ENCODE peak calls at places on chromosomes 12 and 14, in six cellular contexts. N, Y, F, R, V and P are unnamed samples.

GRCh38 chr14:64706552-64707193 is 2.4 kb downstream of the PLEKHG3 start:
- DNase-seq in N (no peak), Y (no peak), F (peak; percentile 43), R (no peak), V (peak; percentile 46), P (no peak)

GRCh38 chr12:123773375-123773774 is 11.3 kb downstream of the DNAH10 start:
- DNase-seq in N (no peak), Y (no peak), F (no peak), R (no peak), V (no peak), P (no peak)

GRCh38 chr14:60722163-60722835 is 1.9 kb downstream of the SIX4 start:
- DNase-seq in N (peak; percentile 80), Y (no peak), F (peak; percentile 48), R (peak; percentile 65), V (peak; percentile 17), P (no peak)

GRCh38 chr12:12441891-12442461 is 85.1 kb downstream of the BORCS5 start:
- DNase-seq in N (no peak), Y (no peak), F (no peak), R (no peak), V (no peak), P (peak; percentile 74)

GRCh38 chr14:68042591-68043210 is 223.1 kb downstream of the RAD51B start:
- DNase-seq in N (no peak), Y (no peak), F (peak; percentile 56), R (no peak), V (no peak), P (no peak)

GRCh38 chr14:94601961-94602391 is 10.2 kb upstream of the SERPINA3 start:
- DNase-seq in N (peak; percentile 96), Y (peak; percentile 75), F (peak; percentile 75), R (no peak), V (peak; percentile 86), P (no peak)

GRCh38 chr14:20836668-20837338 is 34.2 kb upstream of the RNASE1 start:
- DNase-seq in N (peak; percentile 65), Y (no peak), F (peak; percentile 82), R (no peak), V (peak; percentile 57), P (no peak)

GRCh38 chr12:48183091-48183875 is at the start of gene CCDC184:
- DNase-seq in N (peak; percentile 93), Y (peak; percentile 59), F (peak; percentile 90), R (peak; percentile 76), V (peak; percentile 87), P (peak; percentile 79)

GRCh38 chr12:110684322-110684836 is 4.5 kb downstream of the HVCN1 start:
- DNase-seq in N (no peak), Y (no peak), F (no peak), R (no peak), V (no peak), P (no peak)

GRCh38 chr12:82740129-82741000 is 53.7 kb downstream of the TMTC2 start:
- DNase-seq in N (peak; percentile 83), Y (no peak), F (peak; percentile 72), R (no peak), V (no peak), P (no peak)

GRCh38 chr12:102816816-102817434 is 100.1 kb downstream of the PAH start:
- DNase-seq in N (peak; percentile 74), Y (no peak), F (peak; percentile 50), R (no peak), V (peak; percentile 22), P (no peak)

GRCh38 chr14:103088921-103089320 is 4.9 kb downstream of the LBHD2 start:
- DNase-seq in N (no peak), Y (no peak), F (no peak), R (no peak), V (no peak), P (no peak)

GRCh38 chr12:90585640-90586304 is 369.2 kb downstream of the CCER1 start:
- DNase-seq in N (no peak), Y (no peak), F (no peak), R (no peak), V (no peak), P (no peak)

GRCh38 chr12:39587247-39587646 is 32.4 kb downstream of the ABCD2 start:
- DNase-seq in N (no peak), Y (no peak), F (peak; percentile 18), R (no peak), V (no peak), P (peak; percentile 13)

GRCh38 chr14:91854327-91854934 is 12.9 kb downstream of the TC2N start:
- DNase-seq in N (no peak), Y (no peak), F (no peak), R (no peak), V (no peak), P (no peak)

GRCh38 chr12:108884116-108885012 is 4.5 kb downstream of the DAO start:
- DNase-seq in N (peak; percentile 37), Y (peak; percentile 39), F (peak; percentile 66), R (peak; percentile 74), V (peak; percentile 63), P (peak; percentile 39)

GRCh38 chr14:67942311-67942710 is 122.7 kb downstream of the RAD51B start:
- DNase-seq in N (peak; percentile 24), Y (no peak), F (peak; percentile 30), R (no peak), V (no peak), P (no peak)

GRCh38 chr12:49797452-49797782 is 30.8 kb downstream of the NCKAP5L start:
- DNase-seq in N (no peak), Y (no peak), F (no peak), R (no peak), V (no peak), P (no peak)

GRCh38 chr12:124006582-124007170 is 33.7 kb downstream of the ZNF664 start:
- DNase-seq in N (no peak), Y (no peak), F (no peak), R (no peak), V (no peak), P (no peak)

GRCh38 chr14:93112891-93113677 is 2.6 kb downstream of the ITPK1 start:
- DNase-seq in N (peak; percentile 89), Y (peak; percentile 77), F (peak; percentile 83), R (peak; percentile 83), V (peak; percentile 96), P (peak; percentile 83)

GRCh38 chr14:93115069-93115919 is 431 bp downstream of the ITPK1 start:
- DNase-seq in N (peak; percentile 93), Y (peak; percentile 91), F (peak; percentile 80), R (peak; percentile 97), V (peak; percentile 85), P (peak; percentile 65)

GRCh38 chr14:93114068-93114710 is 1.5 kb downstream of the ITPK1 start:
- DNase-seq in N (peak; percentile 32), Y (no peak), F (no peak), R (no peak), V (no peak), P (no peak)

GRCh38 chr14:93114713-93115068 is 1.0 kb downstream of the ITPK1 start:
- DNase-seq in N (no peak), Y (peak; percentile 32), F (no peak), R (no peak), V (no peak), P (no peak)

DNA sequence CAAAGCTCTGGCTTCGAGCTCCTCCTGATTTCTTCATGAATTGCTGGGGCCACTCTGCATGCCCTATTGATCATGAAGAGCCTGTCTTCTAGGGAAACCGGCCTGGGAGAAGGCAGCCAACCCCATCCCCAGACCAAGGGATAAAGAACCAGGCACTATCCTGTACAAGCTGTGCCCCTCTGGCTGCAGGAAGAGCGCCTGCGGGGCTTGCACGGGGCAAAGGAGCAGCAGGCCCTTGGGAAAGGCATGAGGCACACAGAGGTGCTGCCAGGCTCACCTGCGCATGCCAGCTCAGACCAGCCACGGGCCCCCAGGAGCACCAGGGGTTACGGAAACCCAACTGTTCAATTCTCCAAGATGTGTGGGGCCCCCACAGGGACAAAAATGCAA is 2.1 kb downstream of the ITPK1 start:
- DNase-seq in N (no peak), Y (no peak), F (no peak), R (no peak), V (no peak), P (no peak)
- H3K27ac ChIP-seq in N (peak overlapping the region; percentile 72), Y (peak overlapping the region; percentile 99), F (no peak overlapping the region), R (peak overlapping the region; percentile 43), V (peak overlapping the region; percentile 97), P (peak overlapping the region; percentile 6)

DNA sequence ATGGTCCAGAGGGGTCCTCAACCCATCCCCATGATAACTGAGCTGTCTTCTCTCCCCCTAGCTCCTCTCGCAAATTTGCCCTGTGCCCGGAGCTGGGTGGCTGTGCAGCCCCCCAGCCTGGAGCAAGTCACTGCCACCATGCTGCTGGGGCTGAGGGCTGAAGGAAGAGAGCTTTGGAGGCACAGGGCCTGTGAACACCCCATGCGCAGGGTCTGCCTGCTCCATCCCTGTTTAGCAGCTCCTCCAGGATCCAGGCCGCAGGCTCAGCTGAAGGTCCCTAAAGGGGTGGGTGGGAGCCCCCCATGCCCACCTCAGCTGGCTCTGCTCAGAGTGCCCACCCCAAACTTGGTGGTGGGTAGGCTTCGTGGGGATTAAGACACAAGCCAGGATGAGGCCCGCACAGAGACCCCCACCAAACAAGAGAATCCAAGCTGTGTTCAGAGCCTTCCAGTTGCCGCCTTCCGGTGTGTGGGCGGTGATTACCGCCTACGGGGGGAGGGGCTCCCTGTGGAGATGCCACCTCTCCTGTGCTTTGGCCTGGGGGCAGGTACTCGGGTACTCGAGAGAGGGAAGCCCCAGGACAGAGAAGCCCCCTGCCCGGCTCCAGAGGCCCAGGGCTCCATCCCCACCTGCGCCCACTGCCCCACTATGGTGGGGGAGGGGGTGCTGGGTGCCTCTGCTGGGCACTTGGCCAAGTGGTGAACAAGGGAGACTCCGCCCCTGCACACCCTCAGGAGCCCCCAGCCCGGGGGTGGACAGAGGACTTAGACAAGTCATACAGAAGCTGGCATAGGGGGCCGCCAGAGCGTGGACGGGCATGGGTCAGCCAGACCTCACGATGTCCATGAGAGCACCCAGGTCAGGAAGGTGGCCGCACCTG is 1.4 kb upstream of the JAG2 start:
- DNase-seq in N (no peak), Y (no peak), F (no peak), R (no peak), V (no peak), P (no peak)
- H3K27ac ChIP-seq in N (no peak overlapping the region), Y (peak overlapping the region; percentile 87), F (no peak overlapping the region), R (no peak overlapping the region), V (no peak overlapping the region), P (no peak overlapping the region)

DNA sequence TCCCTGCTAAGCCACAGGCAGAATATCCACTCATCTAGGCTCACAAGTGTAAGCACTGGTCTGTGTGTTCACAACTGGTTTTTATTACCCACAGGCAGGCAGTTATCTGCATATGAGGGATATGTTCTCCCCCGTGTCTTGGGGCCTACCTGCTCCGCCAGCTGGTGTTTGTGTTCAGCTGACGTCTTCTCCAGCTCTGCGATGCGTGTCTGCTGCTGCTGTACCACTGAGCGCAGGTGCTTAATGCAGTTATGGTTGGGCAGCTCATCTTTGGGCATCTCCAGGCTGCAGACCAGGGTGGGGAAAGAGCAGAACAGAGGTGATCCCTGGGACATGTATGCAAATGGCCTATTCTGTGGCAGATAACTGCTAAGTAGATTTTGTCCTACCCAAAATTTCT is 13.7 kb downstream of the RNF41 start:
- DNase-seq in N (no peak), Y (no peak), F (no peak), R (no peak), V (no peak), P (no peak)
- H3K27ac ChIP-seq in N (no peak overlapping the region), Y (no peak overlapping the region), F (no peak overlapping the region), R (no peak overlapping the region), V (no peak overlapping the region), P (no peak overlapping the region)

DNA sequence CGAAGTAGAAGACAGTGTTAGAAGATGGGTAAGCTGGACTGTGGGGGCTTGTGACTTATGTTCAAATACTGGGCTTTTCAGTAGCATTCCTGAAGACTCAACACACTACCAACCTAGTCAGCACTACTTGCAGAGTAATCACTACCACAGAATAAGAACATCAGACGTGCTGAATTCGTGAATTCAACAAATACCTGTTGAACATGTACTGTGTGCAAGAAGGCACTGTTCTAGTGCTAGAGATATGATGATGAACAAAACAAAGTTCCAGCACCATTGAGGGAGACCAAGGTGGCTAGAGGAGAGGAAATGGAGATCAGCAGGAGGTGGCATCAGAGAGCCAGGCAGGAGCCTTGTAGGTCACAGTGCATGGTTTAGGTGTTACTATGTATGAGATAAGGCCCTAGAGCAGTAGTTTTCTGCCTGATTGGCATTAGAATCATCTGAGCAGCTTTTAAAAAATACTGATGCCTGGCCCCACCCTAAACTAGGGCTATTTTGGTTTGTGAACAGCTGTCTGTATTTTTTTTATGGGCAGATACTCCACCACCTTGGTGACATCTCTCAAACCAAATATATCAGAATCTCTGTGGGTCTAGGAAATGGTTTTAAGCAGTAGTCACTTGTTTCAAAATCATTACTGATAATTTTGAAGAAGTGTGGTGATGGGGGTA is 26.8 kb downstream of the FERMT2 start:
- DNase-seq in N (peak; percentile 31), Y (no peak), F (peak; percentile 33), R (no peak), V (no peak), P (no peak)
- H3K27ac ChIP-seq in N (no peak overlapping the region), Y (peak overlapping the region; percentile 14), F (no peak overlapping the region), R (no peak overlapping the region), V (no peak overlapping the region), P (no peak overlapping the region)